ENCODE peak calls at places on chromosomes 11 and 22, in seven cellular contexts. E, S, M, K, I, N and Q are unnamed samples.

GRCh38 chr11:22787565-22788162 is 41.9 kb downstream of the SVIP start:
- DNase-seq in K (peak), M (peak), E (no peak), S (peak), N (peak), I (no peak), Q (peak)

GRCh38 chr22:37018815-37019308 is 385 bp downstream of the TST start:
- DNase-seq in E (peak), N (peak), I (no peak), K (peak), S (peak), M (peak), Q (peak)

GRCh38 chr11:60625262-60625661 is 74.2 kb upstream of the MS4A8 start:
- DNase-seq in E (no peak), N (peak), M (peak), I (no peak), S (no peak), K (peak), Q (peak)

GRCh38 chr11:62269654-62270278 is at the start of gene SCGB2A2:
- DNase-seq in M (no peak), K (no peak), N (no peak), I (no peak), E (no peak), S (no peak), Q (no peak)

GRCh38 chr22:20867179-20868099 is 8.6 kb downstream of the SNAP29 start:
- DNase-seq in S (peak), I (no peak), K (peak), N (peak), M (no peak), E (no peak), Q (peak)

GRCh38 chr11:1402776-1403620 is 13.3 kb downstream of the BRSK2 start:
- DNase-seq in K (no peak), S (no peak), N (no peak), M (no peak), I (no peak), E (no peak), Q (no peak)

GRCh38 chr11:6855971-6856542 is 6.8 kb upstream of the OR10A2 start:
- DNase-seq in N (no peak), S (no peak), M (peak), E (no peak), I (no peak), K (no peak), Q (peak)

GRCh38 chr11:66593303-66593635 is 284 bp downstream of the CCS start:
- DNase-seq in K (no peak), M (no peak), E (no peak), N (no peak), I (no peak), S (peak), Q (no peak)

GRCh38 chr22:36913431-36914382 is at the start of gene CSF2RB:
- DNase-seq in E (peak), S (peak), N (no peak), I (no peak), M (no peak), K (no peak), Q (no peak)

GRCh38 chr11:84722583-84723108 is 904.5 kb downstream of the DLG2 start:
- DNase-seq in K (no peak), N (no peak), E (no peak), M (no peak), I (no peak), S (no peak), Q (no peak)

GRCh38 chr11:119843760-119844330 is 114.8 kb upstream of the NECTIN1 start:
- DNase-seq in E (no peak), N (peak), S (peak), K (no peak), M (no peak), I (no peak), Q (no peak)

GRCh38 chr11:12140186-12140938 is 30.0 kb downstream of the MICAL2 start:
- DNase-seq in E (peak), M (no peak), S (no peak), N (no peak), I (no peak), K (no peak), Q (no peak)

GRCh38 chr11:3197044-3197715 is 21.4 kb downstream of the MRGPRG start:
- DNase-seq in E (no peak), I (no peak), M (no peak), K (no peak), N (no peak), S (peak), Q (no peak)

GRCh38 chr11:131571571-131571970 is 201.2 kb downstream of the NTM start:
- DNase-seq in E (no peak), M (no peak), I (no peak), S (no peak), K (no peak), N (no peak), Q (no peak)

GRCh38 chr11:47430524-47430923 is 4.3 kb upstream of the PSMC3 start:
- DNase-seq in N (no peak), M (no peak), K (no peak), E (no peak), S (no peak), I (no peak), Q (no peak)

GRCh38 chr11:26537341-26537740 is 34.7 kb downstream of the MUC15 start:
- DNase-seq in M (no peak), E (no peak), K (no peak), N (no peak), S (no peak), I (no peak), Q (no peak)

GRCh38 chr11:107787733-107788132 is 70.9 kb downstream of the SLC35F2 start:
- DNase-seq in S (no peak), E (no peak), N (no peak), K (no peak), I (no peak), M (no peak), Q (no peak)

GRCh38 chr22:45975266-45976161 is 1.4 kb downstream of the WNT7B start:
- DNase-seq in I (no peak), S (no peak), E (no peak), M (no peak), K (no peak), N (peak), Q (no peak)

GRCh38 chr11:109696191-109696897 is 274.4 kb downstream of the C11orf87 start:
- DNase-seq in S (no peak), I (no peak), E (no peak), K (peak), M (peak), N (no peak), Q (peak)

GRCh38 chr11:63670738-63671321 is 346 bp downstream of the ATL3 start:
- DNase-seq in M (no peak), K (no peak), E (peak), S (peak), I (peak), N (peak), Q (peak)

GRCh38 chr22:32469799-32470212 is 4.8 kb upstream of the FBXO7 start:
- DNase-seq in N (peak), E (no peak), I (no peak), S (peak), K (peak), M (peak), Q (peak)

GRCh38 chr22:37601540-37602442 is 6.8 kb upstream of the GGA1 start:
- DNase-seq in N (no peak), I (no peak), S (peak), E (no peak), K (peak), M (peak), Q (peak)

GRCh38 chr11:71428861-71429435 is 19.2 kb downstream of the DHCR7 start:
- DNase-seq in E (peak), S (no peak), I (no peak), N (no peak), M (no peak), K (peak), Q (no peak)

GRCh38 chr11:18668131-18668530 is 30.4 kb upstream of the TMEM86A start:
- DNase-seq in M (no peak), E (no peak), S (no peak), K (no peak), N (no peak), I (no peak), Q (no peak)

GRCh38 chr11:79269923-79270322 is 170.9 kb downstream of the TENM4 start:
- DNase-seq in I (no peak), M (no peak), N (peak), S (no peak), K (no peak), E (no peak), Q (no peak)

GRCh38 chr11:61418136-61418535 is 11.6 kb downstream of the CPSF7 start:
- DNase-seq in E (no peak), S (no peak), K (no peak), I (no peak), M (no peak), N (no peak), Q (no peak)

GRCh38 chr22:50010676-50011446 is 1.7 kb downstream of the IL17REL start:
- DNase-seq in N (no peak), M (no peak), K (no peak), S (peak), I (no peak), E (peak), Q (no peak)

GRCh38 chr11:44178381-44178780 is 82.9 kb downstream of the EXT2 start:
- DNase-seq in K (peak), M (peak), E (no peak), S (no peak), I (no peak), N (no peak), Q (peak)

GRCh38 chr11:103949781-103950180 is 86.7 kb upstream of the DDI1 start:
- DNase-seq in K (peak), M (no peak), E (no peak), I (no peak), N (no peak), S (no peak), Q (no peak)

GRCh38 chr11:76208438-76208828 is 2.1 kb upstream of the WNT11 start:
- DNase-seq in M (no peak), S (no peak), I (no peak), N (no peak), E (no peak), K (no peak), Q (no peak)

GRCh38 chr11:44680982-44681597 is 45.7 kb upstream of the TSPAN18 start:
- DNase-seq in K (no peak), I (peak), E (no peak), N (no peak), M (no peak), S (no peak), Q (no peak)

GRCh38 chr11:105206633-105207032 is 67.1 kb upstream of the CARD18 start:
- DNase-seq in N (no peak), K (no peak), I (no peak), E (no peak), S (no peak), M (no peak), Q (peak)

GRCh38 chr22:38417252-38418060 is 37.5 kb downstream of the KCNJ4 start:
- DNase-seq in E (peak), I (no peak), M (no peak), N (no peak), K (no peak), S (no peak), Q (no peak)

GRCh38 chr11:73218830-73219215 is 742 bp downstream of the P2RY2 start:
- DNase-seq in N (no peak), S (no peak), M (no peak), K (no peak), E (no peak), I (no peak), Q (no peak)

GRCh38 chr11:28756977-28757376 is 648.8 kb downstream of the METTL15 start:
- DNase-seq in M (peak), S (no peak), K (peak), I (no peak), E (no peak), N (no peak), Q (peak)

GRCh38 chr11:85941380-85941973 is 86.3 kb downstream of the CCDC83 start:
- DNase-seq in S (peak), I (no peak), E (no peak), N (peak), M (peak), K (peak), Q (peak)

GRCh38 chr22:18991138-18991432 is 55.0 kb upstream of the PRODH start:
- DNase-seq in S (no peak), I (no peak), E (no peak), N (no peak), M (no peak), K (no peak), Q (no peak)

GRCh38 chr11:132114185-132114584 is 743.8 kb downstream of the NTM start:
- DNase-seq in E (no peak), N (peak), I (no peak), K (no peak), M (peak), S (peak), Q (no peak)

GRCh38 chr11:46528445-46529085 is 65.3 kb downstream of the AMBRA1 start:
- DNase-seq in E (no peak), N (no peak), I (no peak), K (no peak), M (no peak), S (no peak), Q (no peak)

GRCh38 chr11:95404370-95404769 is 173.4 kb upstream of the SESN3 start:
- DNase-seq in N (no peak), I (no peak), S (no peak), M (no peak), E (no peak), K (no peak), Q (no peak)

GRCh38 chr11:125429807-125430678 is 66.0 kb downstream of the FEZ1 start:
- DNase-seq in E (peak), I (no peak), M (no peak), N (no peak), S (no peak), K (no peak), Q (no peak)

GRCh38 chr11:125435461-125436238 is 60.4 kb downstream of the FEZ1 start:
- DNase-seq in E (no peak), I (no peak), N (no peak), K (no peak), S (no peak), M (no peak), Q (no peak)

GRCh38 chr11:125431009-125431408 is 65.1 kb downstream of the FEZ1 start:
- DNase-seq in E (no peak), I (no peak), K (no peak), S (no peak), M (no peak), N (no peak), Q (no peak)

GRCh38 chr11:125431481-125431880 is 64.6 kb downstream of the FEZ1 start:
- DNase-seq in N (no peak), S (no peak), I (no peak), M (no peak), E (peak), K (no peak), Q (no peak)

GRCh38 chr11:125433454-125434121 is 62.5 kb downstream of the FEZ1 start:
- DNase-seq in I (no peak), S (peak), N (peak), M (peak), K (peak), E (no peak), Q (peak)
- TF ChIP-seq CTCF in I (no peak), S (no peak), N (peak), M (peak), K (peak), E (peak), Q (peak)

GRCh38 chr11:122478986-122479385 is 176.5 kb upstream of the UBASH3B start:
- DNase-seq in N (no peak), M (peak), E (no peak), I (no peak), S (no peak), K (no peak), Q (peak)
- TF ChIP-seq CTCF in N (no peak), M (no peak), E (no peak), I (no peak), S (no peak), K (no peak), Q (no peak)

GRCh38 chr11:121444508-121444907 is 7.6 kb upstream of the SORL1 start:
- DNase-seq in M (no peak), E (no peak), I (no peak), K (no peak), S (no peak), N (no peak), Q (no peak)

GRCh38 chr11:121449123-121449522 is 3.0 kb upstream of the SORL1 start:
- DNase-seq in N (no peak), K (no peak), S (no peak), E (no peak), I (no peak), M (no peak), Q (no peak)

GRCh38 chr11:121445071-121445768 is 6.9 kb upstream of the SORL1 start:
- DNase-seq in S (peak), E (no peak), I (no peak), N (no peak), M (no peak), K (no peak), Q (no peak)

GRCh38 chr11:121448431-121448941 is 3.6 kb upstream of the SORL1 start:
- DNase-seq in I (no peak), M (no peak), E (no peak), S (no peak), K (no peak), N (no peak), Q (peak)

DNA sequence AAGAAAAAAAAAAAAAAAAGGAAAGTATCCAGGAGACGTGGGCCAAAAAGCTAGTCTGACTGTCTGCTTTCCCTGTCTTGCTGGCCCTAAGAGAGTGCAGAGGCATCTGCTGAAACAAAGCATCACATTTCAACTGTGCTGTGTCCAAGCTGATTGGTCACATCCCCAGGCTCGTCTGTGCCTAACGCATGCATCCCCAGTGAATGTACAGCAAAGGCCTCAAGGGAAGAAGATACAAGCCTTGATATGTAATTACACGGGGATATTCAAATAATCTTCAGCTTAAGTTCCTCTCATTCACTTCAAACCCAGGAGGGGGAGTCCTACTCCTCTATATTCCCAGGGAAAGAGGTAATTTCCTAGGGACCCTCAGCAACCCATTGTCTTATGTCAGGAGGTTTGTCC is 5.4 kb upstream of the SORL1 start:
- DNase-seq in E (no peak), M (peak), N (peak), I (no peak), S (no peak), K (peak), Q (peak)
- TF ChIP-seq CTCF in E (peak), M (peak), N (peak), I (no peak), S (no peak), K (peak), Q (no peak)

DNA sequence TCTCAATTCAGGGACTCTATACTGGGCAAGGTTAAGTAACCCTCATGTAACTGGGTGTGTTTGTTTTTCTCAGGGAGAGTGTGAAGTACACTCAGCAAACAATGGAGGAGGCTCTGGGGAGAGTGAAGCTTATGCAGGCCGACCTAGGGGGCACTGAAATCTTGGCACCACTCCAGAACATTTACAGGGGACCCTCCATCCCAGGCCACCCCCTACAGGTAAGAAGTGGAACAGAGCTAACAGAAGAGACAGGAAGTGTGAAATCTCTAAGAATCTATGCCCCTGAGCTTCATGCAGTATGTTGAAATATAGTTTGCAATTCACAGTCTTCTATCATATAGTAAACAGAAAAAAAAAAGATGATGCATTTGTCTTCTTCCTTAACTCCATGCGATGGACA is 8.3 kb downstream of the VWA5A start:
- DNase-seq in E (no peak), S (no peak), K (no peak), I (no peak), N (peak), M (no peak), Q (no peak)
- TF ChIP-seq CTCF in E (no peak), S (no peak), K (no peak), I (no peak), N (no peak), M (peak), Q (no peak)